ENCODE peak calls at places on chromosome 11, in six cellular contexts. G is uterus, B is epithelial cell of esophagus, Z is Peyer's patch, W is BE2C, F is kidney. H is an unnamed sample.

GRCh38 chr11:106879029-106879428 is 139.2 kb downstream of the GUCY1A2 start:
- DNase-seq in G (no peak), B (peak; percentile 14), Z (no peak), W (no peak), F (no peak), H (no peak)

GRCh38 chr11:10451399-10452116 is 3.5 kb upstream of the AMPD3 start:
- DNase-seq in G (no peak), B (no peak), Z (no peak), W (no peak), F (no peak), H (no peak)

GRCh38 chr11:65293909-65294381 is 20.7 kb upstream of the CDC42EP2 start:
- DNase-seq in G (peak; percentile 73), B (no peak), Z (no peak), W (no peak), F (peak; percentile 82), H (peak; percentile 46)

GRCh38 chr11:114651145-114651718 is 27.1 kb upstream of the NXPE2 start:
- DNase-seq in G (no peak), B (no peak), Z (no peak), W (no peak), F (no peak), H (no peak)

GRCh38 chr11:43578346-43579170 is 102.0 kb upstream of the HSD17B12 start:
- DNase-seq in G (no peak), B (peak; percentile 77), Z (no peak), W (no peak), F (no peak), H (no peak)

GRCh38 chr11:831132-831864 is 1.5 kb upstream of the CD151 start:
- DNase-seq in G (no peak), B (no peak), Z (no peak), W (peak; percentile 46), F (no peak), H (peak; percentile 65)

GRCh38 chr11:20880094-20880493 is 210.7 kb downstream of the NELL1 start:
- DNase-seq in G (no peak), B (no peak), Z (no peak), W (no peak), F (no peak), H (no peak)

GRCh38 chr11:129146196-129146595 is 45.9 kb downstream of the ARHGAP32 start:
- DNase-seq in G (no peak), B (peak; percentile 54), Z (no peak), W (no peak), F (no peak), H (no peak)

GRCh38 chr11:2582436-2582931 is 117.3 kb downstream of the KCNQ1OT1 start:
- DNase-seq in G (no peak), B (no peak), Z (peak; percentile 39), W (peak; percentile 7), F (peak; percentile 41), H (no peak)

GRCh38 chr11:59106363-59107336 is at the start of gene FAM111B:
- DNase-seq in G (peak; percentile 89), B (peak; percentile 95), Z (peak; percentile 89), W (peak; percentile 72), F (peak; percentile 88), H (peak; percentile 77)

GRCh38 chr11:131875611-131876010 is 505.2 kb downstream of the NTM start:
- DNase-seq in G (no peak), B (no peak), Z (no peak), W (no peak), F (no peak), H (no peak)

GRCh38 chr11:95732930-95733602 is 56.5 kb downstream of the FAM76B start:
- DNase-seq in G (no peak), B (no peak), Z (no peak), W (no peak), F (no peak), H (no peak)

GRCh38 chr11:65636810-65637557 is 917 bp upstream of the SIPA1 start:
- DNase-seq in G (no peak), B (no peak), Z (no peak), W (no peak), F (peak; percentile 81), H (no peak)

GRCh38 chr11:130771708-130772107 is 144.6 kb downstream of the SNX19 start:
- DNase-seq in G (no peak), B (no peak), Z (no peak), W (no peak), F (no peak), H (no peak)

GRCh38 chr11:118792642-118793124 is 1.7 kb upstream of the DDX6 start:
- DNase-seq in G (peak; percentile 83), B (peak; percentile 89), Z (no peak), W (peak; percentile 78), F (no peak), H (peak; percentile 38)

GRCh38 chr11:76669901-76670474 is 559 bp downstream of the LRRC32 start:
- DNase-seq in G (peak; percentile 53), B (no peak), Z (peak; percentile 44), W (peak; percentile 14), F (peak; percentile 88), H (no peak)

GRCh38 chr11:122210378-122210995 is 94.5 kb upstream of the BLID start:
- DNase-seq in G (no peak), B (no peak), Z (no peak), W (no peak), F (no peak), H (no peak)

GRCh38 chr11:130523609-130524008 is 75.2 kb downstream of the ADAMTS15 start:
- DNase-seq in G (peak; percentile 36), B (peak; percentile 39), Z (no peak), W (no peak), F (no peak), H (no peak)

DNA sequence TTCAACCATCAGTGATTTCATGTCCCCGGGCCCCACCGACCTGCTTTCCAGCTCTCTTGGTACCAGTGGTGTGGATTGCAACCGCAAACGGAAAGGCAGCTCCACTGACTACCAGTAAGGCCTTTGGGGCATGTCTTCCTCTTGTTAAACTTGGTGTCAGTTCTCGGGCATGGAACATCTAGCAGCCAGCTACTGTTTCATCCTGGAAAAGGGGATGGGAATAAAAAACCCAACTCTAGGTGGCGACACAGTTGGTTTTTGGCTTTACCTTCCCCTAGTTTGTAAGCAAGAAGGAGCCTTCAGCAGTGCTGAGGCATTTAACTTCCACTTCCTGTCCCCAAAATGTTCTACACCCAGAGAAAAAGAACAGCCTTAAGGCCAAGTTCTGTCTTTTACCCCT is 76.7 kb downstream of the BMAL1 start:
- DNase-seq in G (no peak), B (peak; percentile 37), Z (no peak), W (no peak), F (no peak), H (no peak)
- TF ChIP-seq CTCF in G (no peak), B (peak; percentile 41), Z (peak; percentile 10), W (peak; percentile 37), F (no peak), H (no peak)

DNA sequence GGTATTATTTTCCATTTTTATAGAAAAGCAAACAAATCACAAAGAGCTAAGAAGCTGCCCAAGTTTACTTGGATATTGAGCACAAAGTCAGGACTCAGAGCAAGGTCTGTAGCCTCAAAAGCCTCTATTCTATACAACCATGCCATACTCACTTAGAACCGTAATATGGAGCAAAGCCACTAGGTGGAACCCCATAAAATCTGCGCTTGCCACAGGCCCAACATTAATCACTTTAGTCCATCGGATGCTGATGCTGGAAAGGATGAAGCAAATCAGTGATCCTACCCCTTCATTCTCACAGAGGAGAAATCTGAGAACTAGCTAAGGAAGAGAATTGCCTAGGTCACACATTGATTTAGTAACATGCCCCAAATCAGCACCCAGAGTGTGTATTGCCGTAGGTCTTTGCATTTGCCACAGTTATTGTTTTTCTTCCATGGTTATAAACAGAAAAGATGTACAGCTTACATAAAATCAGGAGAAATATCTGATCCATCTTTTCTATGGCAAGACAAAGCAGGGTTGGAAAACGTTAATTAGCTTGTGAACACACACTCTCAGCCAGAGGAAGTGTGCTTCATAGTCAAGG is 56.7 kb upstream of the RAB38 start:
- DNase-seq in G (no peak), B (peak; percentile 56), Z (no peak), W (peak; percentile 23), F (no peak), H (no peak)
- TF ChIP-seq CTCF in G (peak; percentile 23), B (peak; percentile 76), Z (peak; percentile 50), W (peak; percentile 67), F (peak; percentile 46), H (peak; percentile 81)

GRCh38 chr11:37957717-37958116 is 1359.7 kb upstream of the RAG2 start:
- DNase-seq in G (no peak), B (no peak), Z (no peak), W (no peak), F (no peak), H (no peak)

GRCh38 chr11:37967635-37968034 is 1369.6 kb upstream of the RAG2 start:
- DNase-seq in G (no peak), B (no peak), Z (no peak), W (no peak), F (no peak), H (no peak)

DNA sequence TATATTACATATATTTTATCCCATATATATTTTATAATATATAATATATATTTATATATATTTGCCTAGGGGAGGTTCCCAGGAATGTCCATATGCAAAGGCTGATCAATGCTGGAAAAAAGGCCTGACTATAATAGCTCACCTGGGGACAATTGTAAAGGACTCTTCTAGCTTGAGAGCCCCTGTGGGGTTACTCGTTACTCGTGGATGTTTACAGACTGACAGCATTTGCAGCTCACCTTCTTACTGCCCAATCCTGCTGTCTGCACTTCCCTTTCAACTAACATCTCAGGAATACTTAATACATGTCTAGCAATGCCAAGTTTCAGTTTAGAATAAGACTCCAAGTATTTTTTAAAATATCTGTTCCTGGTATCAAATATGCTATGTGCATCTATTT is 1365.4 kb upstream of the RAG2 start:
- DNase-seq in G (no peak), B (no peak), Z (no peak), W (no peak), F (no peak), H (no peak)
- TF ChIP-seq CTCF in G (no peak), B (no peak), Z (no peak), W (no peak), F (no peak), H (no peak)

GRCh38 chr11:18321622-18321990 is 334 bp downstream of the HPS5 start:
- DNase-seq in G (no peak), B (no peak), Z (no peak), W (no peak), F (no peak), H (no peak)
- TF ChIP-seq CTCF in G (no peak), B (no peak), Z (peak; percentile 32), W (no peak), F (no peak), H (no peak)

DNA sequence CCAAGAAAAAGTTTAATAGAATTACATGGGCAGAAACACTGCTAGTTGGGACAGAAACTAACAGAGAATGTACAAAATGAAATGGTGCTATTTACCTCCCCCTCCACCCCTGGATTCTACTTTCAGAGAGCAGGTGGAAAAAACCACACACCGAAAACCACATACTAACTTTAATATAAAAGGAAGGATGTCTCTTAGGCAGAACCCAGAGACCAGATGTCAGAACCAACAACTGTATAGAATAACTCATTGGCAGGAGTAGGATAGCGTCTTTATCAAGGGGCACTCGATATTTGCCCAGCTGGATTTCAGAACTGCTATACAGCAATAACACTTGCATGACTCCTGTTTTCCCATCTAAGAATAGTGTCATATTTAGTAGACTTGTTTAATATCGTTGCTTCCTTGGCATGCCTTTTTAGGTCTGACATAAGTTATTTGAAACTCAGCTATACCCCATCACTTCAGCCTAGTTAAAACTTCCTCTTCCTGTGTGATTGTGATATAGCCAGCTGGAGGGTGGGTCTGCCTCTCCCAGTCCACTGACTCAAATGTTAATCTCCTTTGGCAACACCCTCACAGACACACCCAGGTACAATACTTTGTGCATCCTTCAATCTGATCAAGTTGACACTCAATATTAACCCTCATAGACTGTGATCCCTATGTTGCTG is 1.2 kb downstream of the SLC22A25 start:
- DNase-seq in G (no peak), B (peak; percentile 5), Z (no peak), W (no peak), F (no peak), H (no peak)
- TF ChIP-seq CTCF in G (no peak), B (no peak), Z (no peak), W (no peak), F (no peak), H (no peak)

GRCh38 chr11:117199916-117200812 is 994 bp downstream of the TAGLN start:
- DNase-seq in G (no peak), B (no peak), Z (no peak), W (no peak), F (no peak), H (no peak)
- TF ChIP-seq CTCF in G (no peak), B (no peak), Z (no peak), W (no peak), F (no peak), H (no peak)

H was measured in glutamatergic neuron.